ENCODE peak calls at places on chromosomes 12 and 14, in seven cellular contexts. P is fibroblast of pulmonary artery, B is HuH-7.5, S is endothelial cell, L is suprapubic skin, W is Peyer's patch, F is NCI-H345. T is an unnamed sample.

GRCh38 chr12:95096852-95097251 is 23.4 kb upstream of the NR2C1 start:
- DNase-seq in P (peak), B (no peak), S (no peak), L (no peak), W (no peak), F (no peak), T (no peak)

GRCh38 chr12:54475542-54475941 is 2.1 kb upstream of the GTSF1 start:
- DNase-seq in P (peak), B (no peak), S (no peak), L (no peak), W (no peak), F (no peak), T (no peak)

GRCh38 chr14:49971156-49972141 is 78.6 kb downstream of the ARF6 start:
- DNase-seq in P (peak), B (no peak), S (no peak), L (no peak), W (peak), F (no peak), T (no peak)

GRCh38 chr12:52789637-52790426 is 6.1 kb downstream of the KRT3 start:
- DNase-seq in P (no peak), B (no peak), S (no peak), L (no peak), W (peak), F (no peak), T (peak)

GRCh38 chr14:25049127-25049558 is 804 bp downstream of the STXBP6 start:
- DNase-seq in P (peak), B (no peak), S (no peak), L (peak), W (peak), F (no peak), T (peak)

GRCh38 chr12:2169964-2170363 is 117.2 kb downstream of the CACNA1C start:
- DNase-seq in P (no peak), B (no peak), S (no peak), L (no peak), W (no peak), F (no peak), T (no peak)

GRCh38 chr14:35814371-35815005 is 5.4 kb upstream of the RALGAPA1 start:
- DNase-seq in P (peak), B (no peak), S (peak), L (no peak), W (peak), F (peak), T (peak)

GRCh38 chr14:64620910-64621309 is 71.1 kb downstream of the PPP1R36 start:
- DNase-seq in P (no peak), B (no peak), S (no peak), L (no peak), W (no peak), F (no peak), T (no peak)

GRCh38 chr14:76772300-76773187 is 11.3 kb downstream of the VASH1 start:
- DNase-seq in P (peak), B (no peak), S (peak), L (no peak), W (peak), F (no peak), T (peak)

GRCh38 chr14:24150567-24150966 is 3.3 kb downstream of the RNF31 start:
- DNase-seq in P (no peak), B (no peak), S (no peak), L (no peak), W (no peak), F (no peak), T (no peak)

GRCh38 chr14:26379951-26380350 is 217.9 kb downstream of the NOVA1 start:
- DNase-seq in P (peak), B (no peak), S (no peak), L (no peak), W (no peak), F (no peak), T (no peak)

GRCh38 chr14:31926123-31926522 is 151.0 kb upstream of the ARHGAP5 start:
- DNase-seq in P (peak), B (peak), S (no peak), L (no peak), W (no peak), F (peak), T (no peak)

GRCh38 chr14:99928963-99929362 is 135.8 kb downstream of the EML1 start:
- DNase-seq in P (no peak), B (no peak), S (no peak), L (no peak), W (no peak), F (no peak), T (no peak)

GRCh38 chr12:38689704-38690103 is 215.7 kb downstream of the CPNE8 start:
- DNase-seq in P (peak), B (no peak), S (no peak), L (no peak), W (no peak), F (no peak), T (no peak)

GRCh38 chr14:101876539-101876938 is 87.8 kb upstream of the DYNC1H1 start:
- DNase-seq in P (peak), B (no peak), S (no peak), L (peak), W (peak), F (no peak), T (no peak)

GRCh38 chr14:82075566-82075965 is 541.9 kb upstream of the SEL1L start:
- DNase-seq in P (peak), B (peak), S (peak), L (no peak), W (no peak), F (no peak), T (peak)

GRCh38 chr12:29547151-29547561 is 49.7 kb upstream of the OVCH1 start:
- DNase-seq in P (no peak), B (no peak), S (no peak), L (no peak), W (no peak), F (no peak), T (no peak)

GRCh38 chr12:78887008-78887407 is 22.4 kb downstream of the SYT1 start:
- DNase-seq in P (peak), B (no peak), S (no peak), L (no peak), W (no peak), F (no peak), T (no peak)

GRCh38 chr12:68733661-68734071 is 12.3 kb upstream of the SLC35E3 start:
- DNase-seq in P (peak), B (no peak), S (no peak), L (no peak), W (no peak), F (no peak), T (no peak)

GRCh38 chr12:116677202-116677651 is 60.6 kb downstream of the SPRING1 start:
- DNase-seq in P (no peak), B (no peak), S (no peak), L (peak), W (no peak), F (no peak), T (no peak)

GRCh38 chr12:50765325-50765911 is 1.5 kb downstream of the ATF1 start:
- DNase-seq in P (peak), B (peak), S (peak), L (no peak), W (peak), F (peak), T (peak)

GRCh38 chr12:1338483-1339177 is 255.8 kb downstream of the FBXL14 start:
- DNase-seq in P (no peak), B (no peak), S (no peak), L (no peak), W (no peak), F (no peak), T (no peak)

GRCh38 chr12:4031703-4032291 is 158.6 kb upstream of the PARP11 start:
- DNase-seq in P (peak), B (no peak), S (no peak), L (peak), W (no peak), F (no peak), T (no peak)

GRCh38 chr12:57735198-57735855 is 3.2 kb downstream of the AGAP2 start:
- DNase-seq in P (no peak), B (peak), S (no peak), L (peak), W (no peak), F (peak), T (no peak)

GRCh38 chr12:24955853-24956252 is 7.0 kb upstream of the BCAT1 start:
- DNase-seq in P (no peak), B (no peak), S (no peak), L (no peak), W (no peak), F (no peak), T (no peak)

GRCh38 chr12:24778486-24779304 is 170.2 kb downstream of the BCAT1 start:
- DNase-seq in P (peak), B (no peak), S (peak), L (no peak), W (no peak), F (no peak), T (no peak)